ENCODE peak calls at places on chromosomes 7 and 10, in four cellular contexts. V is H1, Y is SK-N-SH, W is K562. B is an unnamed sample.

GRCh38 chr7:30864146-30864545 is 47.5 kb upstream of the AQP1 start:
- DNase-seq in V (no peak), Y (no peak), W (no peak), B (no peak)

GRCh38 chr7:106065560-106066500 is 46.3 kb downstream of the SYPL1 start:
- DNase-seq in V (no peak), Y (no peak), W (no peak), B (no peak)

GRCh38 chr7:93062599-93062998 is 55.2 kb downstream of the SAMD9 start:
- DNase-seq in V (no peak), Y (no peak), W (no peak), B (no peak)

GRCh38 chr10:71526662-71527061 is 129.9 kb downstream of the CDH23 start:
- DNase-seq in V (no peak), Y (no peak), W (no peak), B (no peak)

GRCh38 chr10:114801411-114801813 is 20.2 kb upstream of the FHIP2A start:
- DNase-seq in V (no peak), Y (no peak), W (no peak), B (no peak)

GRCh38 chr7:132045002-132045401 is 488.6 kb upstream of the PODXL start:
- DNase-seq in V (no peak), Y (no peak), W (no peak), B (no peak)

GRCh38 chr7:103538964-103539709 is 93.1 kb upstream of the SLC26A5 start:
- DNase-seq in V (no peak), Y (no peak), W (no peak), B (no peak)

GRCh38 chr10:70499829-70500167 is 21.2 kb downstream of the PALD1 start:
- DNase-seq in V (no peak), Y (no peak), W (no peak), B (no peak)

GRCh38 chr7:130180571-130180971 is 24.6 kb downstream of the TMEM209 start:
- DNase-seq in V (no peak), Y (no peak), W (no peak), B (no peak)

GRCh38 chr7:6382797-6383196 is 65.0 kb downstream of the DAGLB start:
- DNase-seq in V (no peak), Y (no peak), W (no peak), B (no peak)

GRCh38 chr10:128763588-128763987 is 637.4 kb upstream of the MKI67 start:
- DNase-seq in V (no peak), Y (no peak), W (no peak), B (no peak)

GRCh38 chr10:122239578-122240257 is 31.4 kb upstream of the BTBD16 start:
- DNase-seq in V (no peak), Y (no peak), W (no peak), B (no peak)

GRCh38 chr7:30970594-30971094 is 6.9 kb downstream of the GHRHR start:
- DNase-seq in V (no peak), Y (peak), W (no peak), B (peak)

GRCh38 chr7:70619130-70619529 is 512.8 kb upstream of the GALNT17 start:
- DNase-seq in V (no peak), Y (peak), W (no peak), B (peak)

GRCh38 chr7:28091190-28091589 is 89.4 kb downstream of the JAZF1 start:
- DNase-seq in V (no peak), Y (no peak), W (no peak), B (no peak)

GRCh38 chr7:28096713-28097112 is 83.9 kb downstream of the JAZF1 start:
- DNase-seq in V (no peak), Y (peak), W (peak), B (peak)

GRCh38 chr7:28088032-28088431 is 92.6 kb downstream of the JAZF1 start:
- DNase-seq in V (no peak), Y (no peak), W (no peak), B (no peak)

GRCh38 chr7:28089120-28089714 is 91.4 kb downstream of the JAZF1 start:
- DNase-seq in V (no peak), Y (no peak), W (no peak), B (no peak)

DNA sequence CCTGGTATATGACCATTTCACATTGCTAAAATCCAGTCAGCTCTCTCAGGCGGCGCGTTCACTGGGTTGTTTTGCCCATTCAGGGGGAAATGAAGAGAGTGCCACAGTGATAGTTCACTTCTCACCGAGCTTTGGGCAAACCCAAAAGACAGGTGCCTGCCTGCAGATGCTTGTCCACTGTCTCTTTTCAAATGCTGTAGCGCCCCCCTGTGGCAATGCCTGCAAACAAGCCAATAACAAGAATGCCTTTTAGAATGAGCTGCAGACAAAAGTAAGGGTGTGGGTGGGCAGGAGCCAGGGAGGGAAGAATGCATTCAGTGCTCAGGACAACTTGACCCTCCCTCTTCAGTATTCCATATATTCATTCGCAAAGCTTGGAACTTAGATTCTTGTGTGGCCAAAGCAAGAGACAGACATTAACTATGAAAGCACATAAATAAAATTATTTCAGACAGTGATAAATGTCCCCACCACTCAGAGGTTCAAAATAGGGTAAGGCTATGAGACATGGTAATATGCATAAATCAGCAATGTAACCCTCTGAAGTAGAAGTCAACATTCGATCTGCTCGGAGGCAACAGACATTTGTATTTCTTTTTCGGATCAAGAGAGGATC is 86.9 kb downstream of the JAZF1 start:
- DNase-seq in V (peak), Y (peak), W (peak), B (peak)
- TF ChIP-seq TEAD4 in V (peak), Y (no peak), W (no peak), B (no peak)

GRCh38 chr10:49596836-49597235 is 13.3 kb upstream of the SLC18A3 start:
- DNase-seq in V (no peak), Y (no peak), W (no peak), B (no peak)
- TF ChIP-seq CTCF in V (no peak), Y (no peak), W (no peak), B (no peak)

GRCh38 chr10:6036861-6037321 is 25.3 kb downstream of the IL2RA start:
- DNase-seq in V (no peak), Y (no peak), W (no peak), B (no peak)
- TF ChIP-seq TEAD4 in V (no peak), Y (no peak), W (no peak), B (no peak)

GRCh38 chr10:99360935-99361334 is 31.8 kb downstream of the CNNM1 start:
- DNase-seq in V (no peak), Y (no peak), W (no peak), B (no peak)
- TF ChIP-seq CTCF in V (no peak), Y (no peak), W (peak), B (no peak)

DNA sequence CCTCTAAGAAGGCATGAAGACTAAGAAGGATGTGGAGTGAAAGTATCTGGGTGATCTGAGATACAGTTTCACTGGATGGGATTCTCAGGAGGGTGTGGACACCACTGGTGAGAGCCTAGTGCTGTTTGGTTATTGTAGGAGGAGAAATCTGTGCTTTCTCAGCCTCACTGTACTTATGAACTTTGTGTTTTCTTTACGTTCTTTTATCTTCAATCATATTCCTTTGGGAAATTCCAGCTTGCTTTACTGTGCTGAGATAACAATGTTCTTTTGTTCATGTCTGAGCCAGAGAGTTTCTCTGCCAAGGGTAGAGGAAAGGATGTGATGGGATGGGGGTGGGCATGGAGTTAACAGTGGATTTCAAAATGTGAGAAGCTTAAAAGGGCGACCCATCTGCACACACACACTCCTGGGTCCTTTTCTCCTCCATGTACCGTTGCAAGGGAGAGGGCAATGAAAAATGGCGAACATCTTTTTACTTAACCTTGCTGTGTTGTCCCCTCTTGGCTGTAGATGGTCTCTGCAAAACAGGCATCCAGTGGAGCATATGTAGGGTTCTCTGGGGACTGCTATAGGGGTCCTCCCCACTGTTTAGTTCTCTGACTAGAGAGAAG is 25.0 kb upstream of the TAX1BP1 start:
- DNase-seq in V (no peak), Y (no peak), W (no peak), B (no peak)
- TF ChIP-seq TEAD4 in V (no peak), Y (peak), W (no peak), B (no peak)

GRCh38 chr7:150568714-150569113 is 1.5 kb downstream of the GIMAP4 start:
- DNase-seq in V (no peak), Y (no peak), W (no peak), B (no peak)
- TF ChIP-seq CTCF in V (no peak), Y (no peak), W (no peak), B (no peak)

GRCh38 chr7:17659126-17659525 is 281.2 kb downstream of the SNX13 start:
- DNase-seq in V (no peak), Y (no peak), W (no peak), B (no peak)

GRCh38 chr7:17663056-17663675 is 277.1 kb downstream of the SNX13 start:
- DNase-seq in V (no peak), Y (no peak), W (no peak), B (no peak)

GRCh38 chr7:17665029-17665428 is 275.3 kb downstream of the SNX13 start:
- DNase-seq in V (no peak), Y (no peak), W (no peak), B (no peak)

GRCh38 chr7:17660116-17660515 is 280.2 kb downstream of the SNX13 start:
- DNase-seq in V (no peak), Y (no peak), W (no peak), B (no peak)

GRCh38 chr7:17661982-17662585 is 278.2 kb downstream of the SNX13 start:
- DNase-seq in V (no peak), Y (no peak), W (no peak), B (no peak)
- TF ChIP-seq TEAD4 in V (no peak), Y (no peak), W (no peak), B (no peak)

B was measured in WTC11.